ENCODE peak calls at places on chromosomes 2 and 18, in nine cellular contexts. G is upper lobe of left lung, O is IMR-90, B is spleen, L is testis, N is breast epithelium, C is HCT116, Q is prostate gland, F is A549. H is an unnamed sample.

GRCh38 chr2:197873293-197873701 is 68.9 kb downstream of the PLCL1 start:
- DNase-seq in G (no peak), O (peak; percentile 83), B (no peak), L (no peak), N (no peak), C (no peak), Q (no peak), F (no peak), H (no peak)

GRCh38 chr2:5070257-5070656 is 621.9 kb upstream of the SOX11 start:
- DNase-seq in G (no peak), O (no peak), B (no peak), L (no peak), N (no peak), C (no peak), Q (no peak), F (peak; percentile 54), H (peak; percentile 2)

GRCh38 chr2:42755161-42755900 is 8.6 kb downstream of the OXER1 start:
- DNase-seq in G (no peak), O (no peak), B (no peak), L (peak; percentile 47), N (no peak), C (no peak), Q (no peak), F (no peak), H (no peak)

GRCh38 chr18:40911582-40912254 is 1043.3 kb upstream of the PIK3C3 start:
- DNase-seq in G (no peak), O (peak; percentile 83), B (no peak), L (no peak), N (no peak), C (no peak), Q (no peak), F (peak; percentile 7), H (peak; percentile 45)

GRCh38 chr2:196322963-196323810 is 151.8 kb upstream of the STK17B start:
- DNase-seq in G (no peak), O (peak; percentile 70), B (no peak), L (no peak), N (no peak), C (no peak), Q (no peak), F (no peak), H (no peak)

GRCh38 chr2:235142588-235142987 is 190.8 kb downstream of the SH3BP4 start:
- DNase-seq in G (no peak), O (no peak), B (no peak), L (no peak), N (no peak), C (no peak), Q (no peak), F (peak; percentile 62), H (no peak)

GRCh38 chr2:149612122-149612521 is 24.5 kb upstream of the MMADHC start:
- DNase-seq in G (no peak), O (peak; percentile 53), B (no peak), L (no peak), N (no peak), C (no peak), Q (peak; percentile 12), F (peak; percentile 35), H (no peak)

GRCh38 chr2:233143700-233144331 is 83.7 kb downstream of the INPP5D start:
- DNase-seq in G (no peak), O (no peak), B (peak; percentile 9), L (no peak), N (no peak), C (no peak), Q (no peak), F (no peak), H (no peak)

GRCh38 chr2:165773684-165774083 is 20.4 kb downstream of the GALNT3 start:
- DNase-seq in G (no peak), O (no peak), B (no peak), L (no peak), N (no peak), C (no peak), Q (no peak), F (no peak), H (no peak)

GRCh38 chr2:191151315-191151698 is 513 bp upstream of the STAT4 start:
- DNase-seq in G (no peak), O (no peak), B (peak; percentile 78), L (no peak), N (no peak), C (no peak), Q (no peak), F (no peak), H (no peak)

GRCh38 chr2:47072728-47073191 is 82.3 kb downstream of the STPG4 start:
- DNase-seq in G (peak; percentile 41), O (no peak), B (no peak), L (no peak), N (no peak), C (no peak), Q (no peak), F (no peak), H (no peak)

GRCh38 chr2:231199219-231199618 is 788 bp downstream of the ARMC9 start:
- DNase-seq in G (peak; percentile 56), O (peak; percentile 52), B (no peak), L (no peak), N (no peak), C (no peak), Q (peak; percentile 33), F (no peak), H (no peak)

GRCh38 chr2:118146315-118147283 is 58.3 kb downstream of the INSIG2 start:
- DNase-seq in G (no peak), O (no peak), B (no peak), L (no peak), N (no peak), C (no peak), Q (no peak), F (no peak), H (no peak)

GRCh38 chr18:80179857-80180558 is 67.3 kb downstream of the PARD6G start:
- DNase-seq in G (no peak), O (no peak), B (no peak), L (no peak), N (no peak), C (no peak), Q (peak; percentile 23), F (no peak), H (no peak)

GRCh38 chr2:14256890-14257289 is 375.6 kb upstream of the LRATD1 start:
- DNase-seq in G (no peak), O (no peak), B (no peak), L (no peak), N (no peak), C (no peak), Q (no peak), F (no peak), H (no peak)

DNA sequence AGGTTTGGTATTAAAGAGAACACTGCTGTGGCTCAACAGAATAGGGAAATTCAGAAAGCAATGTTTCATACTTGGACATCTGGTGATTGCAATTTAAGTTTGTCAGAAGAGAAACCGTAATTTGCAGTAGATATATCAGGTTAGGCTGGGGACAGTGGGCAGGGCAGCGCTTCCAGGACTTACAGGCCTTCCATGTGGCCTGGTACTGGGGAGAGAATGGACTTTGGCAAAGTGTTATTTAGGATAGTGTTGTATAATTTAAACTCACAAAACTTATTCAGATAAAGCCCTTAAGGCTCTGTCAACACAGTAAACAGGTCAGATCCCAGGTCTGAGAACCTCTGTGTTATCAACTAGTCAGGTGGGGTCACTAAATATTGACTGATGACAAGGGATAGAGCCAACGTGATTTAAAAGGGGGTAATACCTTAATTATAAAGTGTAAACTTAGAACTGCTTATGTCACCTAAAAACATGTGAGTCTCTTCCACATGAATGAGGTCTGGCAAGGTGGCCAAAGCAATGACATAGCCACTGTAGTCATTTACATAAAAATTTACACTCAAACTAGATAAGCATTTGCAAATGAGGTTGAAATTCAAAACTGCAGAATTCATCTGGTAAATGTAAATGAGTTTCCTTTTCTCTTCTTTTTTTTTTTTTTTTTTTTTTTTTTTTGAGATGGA is 80.2 kb upstream of the DNMT3A start:
- DNase-seq in G (no peak), O (no peak), B (no peak), L (no peak), N (no peak), C (no peak), Q (no peak), F (no peak), H (no peak)
- TF ChIP-seq POLR2A in G (no peak), O (no peak), B (no peak), L (no peak), N (no peak), C (no peak), Q (no peak), F (no peak), H (no peak)

DNA sequence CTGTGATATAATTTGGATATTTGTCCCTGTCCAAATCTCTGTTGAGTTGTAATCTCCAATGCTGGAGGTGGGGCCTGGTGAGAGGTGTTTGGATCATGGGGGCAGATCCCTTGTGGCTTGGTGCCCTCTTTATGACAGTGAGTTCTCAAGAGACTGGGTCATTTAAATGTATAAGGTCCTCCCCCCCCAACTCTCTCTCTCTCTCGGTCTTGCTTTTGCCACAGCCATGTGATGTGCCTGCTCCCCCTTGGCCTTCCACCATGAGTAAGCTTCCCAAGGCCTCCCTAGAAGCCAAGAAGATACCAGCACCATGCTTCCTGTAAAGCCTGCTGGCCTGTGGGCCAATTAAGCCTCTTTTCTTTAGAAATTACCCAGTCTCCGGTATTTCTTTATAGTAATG is 58.6 kb downstream of the FN1 start:
- DNase-seq in G (no peak), O (peak; percentile 55), B (no peak), L (no peak), N (no peak), C (no peak), Q (no peak), F (no peak), H (no peak)
- TF ChIP-seq POLR2A in G (no peak), O (peak; percentile 35), B (no peak), L (no peak), N (no peak), C (no peak), Q (no peak), F (no peak), H (no peak)

GRCh38 chr2:216147172-216148131 is 38.3 kb downstream of the XRCC5 start:
- DNase-seq in G (no peak), O (no peak), B (no peak), L (no peak), N (no peak), C (no peak), Q (no peak), F (no peak), H (no peak)
- TF ChIP-seq POLR2A in G (no peak), O (no peak), B (no peak), L (no peak), N (no peak), C (no peak), Q (no peak), F (no peak), H (no peak)

DNA sequence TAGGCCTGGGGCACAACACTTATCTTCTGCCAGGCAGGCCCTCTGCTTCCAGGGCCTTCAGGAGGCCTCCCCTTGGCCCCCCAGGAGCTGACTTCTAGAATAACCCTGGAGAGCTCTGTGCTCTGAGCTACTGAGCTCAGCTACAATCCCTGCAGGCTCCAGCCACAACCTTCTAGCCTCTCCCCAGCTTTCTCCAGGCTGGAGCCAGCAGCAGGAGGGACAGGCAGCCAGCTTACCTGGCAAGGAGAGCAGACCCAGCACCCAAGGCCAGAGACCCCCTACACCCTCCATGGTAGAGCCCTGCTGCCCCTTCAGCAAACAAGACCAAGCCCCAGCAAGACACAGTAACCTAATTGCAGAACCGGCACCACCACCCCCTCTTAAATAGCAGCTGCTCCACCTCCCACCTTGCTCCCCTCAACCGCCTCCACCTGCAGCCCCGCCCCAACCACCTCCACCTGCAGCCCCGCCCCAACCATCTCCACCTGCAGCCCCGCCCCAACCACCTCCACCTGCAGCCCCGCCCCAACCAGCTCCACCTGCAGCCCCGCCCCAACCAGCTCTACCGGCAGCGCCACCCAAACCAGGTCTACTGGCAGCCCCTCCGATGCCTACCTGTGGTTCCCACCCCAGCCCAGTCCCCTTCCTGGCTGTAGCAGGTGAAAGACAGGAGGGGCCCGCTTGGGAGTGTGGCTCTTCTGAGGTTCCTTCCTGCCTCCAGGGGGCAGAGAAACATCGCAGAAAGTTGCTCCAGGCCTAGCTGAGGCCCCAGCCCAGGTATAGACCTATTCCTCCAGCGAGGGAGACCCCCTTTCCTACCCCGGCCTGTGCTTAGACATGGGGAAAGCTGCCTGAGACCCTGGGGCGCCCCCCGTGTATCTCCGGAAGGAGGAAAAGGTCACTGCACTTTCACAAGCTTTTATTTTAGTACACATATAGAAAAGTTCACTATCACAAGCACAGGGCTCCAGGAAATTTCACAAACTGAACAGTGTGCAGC is at the start of gene ASTL:
- DNase-seq in G (peak; percentile 50), O (peak; percentile 32), B (peak; percentile 84), L (peak; percentile 60), N (peak; percentile 68), C (no peak), Q (no peak), F (peak; percentile 39), H (peak; percentile 80)
- TF ChIP-seq POLR2A in G (no peak), O (peak; percentile 33), B (no peak), L (no peak), N (no peak), C (no peak), Q (no peak), F (no peak), H (no peak)

H was measured in erythroblast.